ENCODE peak calls at places on chromosomes 1 and 21, in seven cellular contexts. S is progenitor cell of endocrine pancreas, A is cardiac fibroblast, T is fibroblast of lung, P is mucosa of descending colon, Q is Peyer's patch, U is heart right ventricle. G is an unnamed sample.

GRCh38 chr1:9294910-9295636 is 2.4 kb downstream of the SPSB1 start:
- DNase-seq in Q (no peak), T (peak), S (no peak), P (peak), A (peak), U (no peak), G (peak)

GRCh38 chr1:231708394-231708793 is 81.8 kb downstream of the DISC1 start:
- DNase-seq in A (no peak), U (no peak), T (no peak), Q (no peak), S (no peak), P (no peak), G (no peak)

GRCh38 chr1:180816132-180816531 is 96.6 kb upstream of the KIAA1614 start:
- DNase-seq in S (no peak), P (no peak), Q (no peak), T (no peak), A (no peak), U (no peak), G (no peak)

GRCh38 chr1:208044568-208045241 is 133.8 kb upstream of the CD34 start:
- DNase-seq in T (no peak), U (no peak), A (no peak), P (no peak), Q (no peak), S (no peak), G (no peak)

GRCh38 chr1:7302873-7303272 is 468.2 kb upstream of the VAMP3 start:
- DNase-seq in P (no peak), U (no peak), T (no peak), S (no peak), A (no peak), Q (no peak), G (no peak)

GRCh38 chr1:21904725-21905520 is 32.2 kb downstream of the HSPG2 start:
- DNase-seq in T (peak), A (peak), S (no peak), P (peak), U (peak), Q (no peak), G (peak)

GRCh38 chr1:243595527-243596206 is 254.4 kb downstream of the AKT3 start:
- DNase-seq in P (no peak), A (peak), S (no peak), T (peak), Q (no peak), U (no peak), G (peak)

GRCh38 chr1:58746182-58746581 is 37.7 kb downstream of the JUN start:
- DNase-seq in T (no peak), P (no peak), U (no peak), A (no peak), Q (no peak), S (no peak), G (no peak)

GRCh38 chr1:67759692-67760029 is 73.6 kb downstream of the GNG12 start:
- DNase-seq in A (no peak), U (no peak), P (no peak), Q (no peak), S (no peak), T (no peak), G (no peak)

GRCh38 chr21:43322311-43322710 is 104.6 kb downstream of the SIK1 start:
- DNase-seq in A (no peak), Q (no peak), T (no peak), S (no peak), P (no peak), U (peak), G (no peak)

GRCh38 chr1:219329606-219330005 is 155.9 kb downstream of the LYPLAL1 start:
- DNase-seq in S (no peak), A (peak), Q (no peak), U (no peak), T (peak), P (no peak), G (peak)

GRCh38 chr1:174013864-174014418 is 8.2 kb downstream of the RC3H1 start:
- DNase-seq in P (no peak), T (no peak), S (no peak), Q (no peak), A (no peak), U (no peak), G (no peak)

GRCh38 chr1:20729990-20730689 is 2.4 kb downstream of the SH2D5 start:
- DNase-seq in Q (peak), A (no peak), S (no peak), P (no peak), T (no peak), U (no peak), G (no peak)

GRCh38 chr1:160070243-160071163 is 543 bp upstream of the KCNJ10 start:
- DNase-seq in S (peak), U (peak), A (peak), P (peak), Q (peak), T (peak), G (peak)

GRCh38 chr1:89523597-89524368 is 846 bp upstream of the LRRC8B start:
- DNase-seq in A (peak), Q (peak), P (peak), S (no peak), T (peak), U (no peak), G (peak)

GRCh38 chr1:24702511-24703293 is 42.5 kb upstream of the CLIC4 start:
- DNase-seq in Q (no peak), U (peak), A (peak), T (peak), S (no peak), P (no peak), G (peak)

GRCh38 chr1:154718566-154718965 is 110.6 kb upstream of the ADAR start:
- DNase-seq in U (no peak), T (no peak), Q (no peak), P (no peak), S (no peak), A (no peak), G (no peak)

GRCh38 chr1:64343105-64343960 is 126.6 kb upstream of the CACHD1 start:
- DNase-seq in A (peak), S (no peak), P (no peak), T (peak), U (no peak), Q (no peak), G (peak)

GRCh38 chr21:34271452-34271851 is 92.4 kb upstream of the KCNE2 start:
- DNase-seq in S (no peak), Q (no peak), P (no peak), T (no peak), U (no peak), A (no peak), G (no peak)

GRCh38 chr1:214019499-214019898 is 31.7 kb downstream of the PROX1 start:
- DNase-seq in Q (no peak), U (no peak), P (no peak), S (no peak), A (no peak), T (no peak), G (no peak)

GRCh38 chr1:93713247-93713764 is 31.7 kb upstream of the BCAR3 start:
- DNase-seq in P (no peak), A (no peak), S (no peak), T (no peak), U (no peak), Q (no peak), G (no peak)

GRCh38 chr1:54984126-54984842 is 3.9 kb downstream of the TMEM61 start:
- DNase-seq in A (no peak), S (no peak), Q (no peak), T (no peak), P (no peak), U (no peak), G (no peak)

GRCh38 chr1:22428672-22429071 is 23.0 kb upstream of the ZBTB40 start:
- DNase-seq in U (no peak), T (peak), S (no peak), Q (no peak), P (no peak), A (peak), G (peak)

GRCh38 chr1:63773815-63774616 is at the start of gene ROR1:
- DNase-seq in Q (peak), S (peak), P (peak), T (peak), A (peak), U (peak), G (peak)

GRCh38 chr1:17047924-17048323 is 5.9 kb downstream of the SDHB start:
- DNase-seq in T (no peak), S (no peak), A (no peak), Q (no peak), P (no peak), U (no peak), G (no peak)

GRCh38 chr1:55310517-55310927 is 95.4 kb upstream of the USP24 start:
- DNase-seq in S (no peak), A (peak), T (peak), U (no peak), P (no peak), Q (no peak), G (peak)

GRCh38 chr1:41823453-41823852 is 95.3 kb downstream of the HIVEP3 start:
- DNase-seq in P (no peak), Q (no peak), A (peak), U (peak), S (peak), T (no peak), G (no peak)
- TF ChIP-seq CTCF in P (no peak), Q (no peak), A (no peak), U (no peak), S (no peak), T (no peak), G (no peak)

GRCh38 chr1:2962061-2962460 is 59.2 kb upstream of the ACTRT2 start:
- DNase-seq in P (no peak), U (no peak), A (no peak), Q (no peak), T (no peak), S (no peak), G (no peak)
- TF ChIP-seq CTCF in P (no peak), U (no peak), A (no peak), Q (no peak), T (no peak), S (no peak), G (no peak)

GRCh38 chr1:216175714-216176113 is 247.5 kb downstream of the USH2A start:
- DNase-seq in T (no peak), S (no peak), Q (no peak), P (no peak), U (no peak), A (no peak), G (no peak)
- TF ChIP-seq CTCF in T (no peak), S (no peak), Q (no peak), P (no peak), U (no peak), A (no peak), G (no peak)

GRCh38 chr1:203089651-203090045 is 3.8 kb upstream of the MYOG start:
- DNase-seq in S (no peak), U (no peak), A (no peak), Q (no peak), P (no peak), T (no peak), G (no peak)
- TF ChIP-seq CTCF in S (no peak), U (no peak), A (no peak), Q (no peak), P (no peak), T (no peak), G (no peak)

DNA sequence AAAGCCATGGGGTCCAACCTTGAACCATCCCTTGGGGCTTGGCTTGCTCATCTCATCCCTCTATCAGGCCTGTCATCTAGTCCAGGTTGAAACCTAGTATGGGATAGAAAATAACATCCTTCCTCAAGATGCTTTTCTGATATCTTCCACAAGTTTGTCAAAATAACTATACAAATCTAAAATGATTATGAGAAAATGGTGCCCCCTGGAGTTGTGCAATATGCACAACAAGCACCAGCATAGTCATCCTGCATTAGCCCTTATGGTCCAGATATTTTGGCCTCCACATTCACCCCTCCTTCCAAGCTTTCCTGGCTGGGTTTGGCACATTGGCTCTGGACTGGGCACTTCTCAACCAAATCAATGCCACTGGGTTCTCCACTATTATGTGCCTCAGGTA is 101.2 kb downstream of the TBX19 start:
- DNase-seq in A (no peak), T (no peak), Q (no peak), S (no peak), U (no peak), P (no peak), G (no peak)
- TF ChIP-seq CTCF in A (no peak), T (peak), Q (no peak), S (peak), U (no peak), P (no peak), G (no peak)

GRCh38 chr1:229430761-229431269 is 3.1 kb downstream of the ACTA1 start:
- DNase-seq in S (peak), Q (no peak), A (peak), T (peak), P (peak), U (peak), G (peak)
- TF ChIP-seq CTCF in S (no peak), Q (no peak), A (no peak), T (no peak), P (no peak), U (no peak), G (no peak)

GRCh38 chr1:26367441-26367840 is 5.1 kb downstream of the ZNF683 start:
- DNase-seq in S (no peak), A (no peak), T (no peak), U (no peak), Q (no peak), P (no peak), G (no peak)
- TF ChIP-seq CTCF in S (no peak), A (no peak), T (no peak), U (no peak), Q (no peak), P (no peak), G (no peak)

G was measured in epithelial cell of esophagus.